ENCODE peak calls at places on chromosomes 3 and 15, in five cellular contexts. One of them, this sample, is unnamed.

GRCh38 chr3:125207949-125208568 is 4.5 kb downstream of the SLC12A8 start:
- DNase-seq in stimulated activated CD4-positive, alpha-beta T cell treated with anti-CD3 and anti-CD28 coated beads, Interleukin-2, amount 100 ng/mL, for 48 hours: no peak
- DNase-seq in HFFc6: no peak
- DNase-seq in germinal center: no peak
- DNase-seq in heart left ventricle: no peak
- DNase-seq in this sample: no peak

GRCh38 chr15:76588811-76589747 is 252.5 kb downstream of the ISL2 start:
- DNase-seq in HFFc6: no peak
- DNase-seq in stimulated activated CD4-positive, alpha-beta T cell treated with anti-CD3 and anti-CD28 coated beads, Interleukin-2, amount 100 ng/mL, for 48 hours: no peak
- DNase-seq in germinal center: no peak
- DNase-seq in heart left ventricle: no peak
- DNase-seq in this sample: no peak

GRCh38 chr3:196620228-196620627 is 19.3 kb upstream of the NRROS start:
- DNase-seq in stimulated activated CD4-positive, alpha-beta T cell treated with anti-CD3 and anti-CD28 coated beads, Interleukin-2, amount 100 ng/mL, for 48 hours: no peak
- DNase-seq in germinal center: no peak
- DNase-seq in HFFc6: no peak
- DNase-seq in heart left ventricle: no peak
- DNase-seq in this sample: peak

GRCh38 chr3:78846688-78847087 is 921.1 kb downstream of the ROBO1 start:
- DNase-seq in stimulated activated CD4-positive, alpha-beta T cell treated with anti-CD3 and anti-CD28 coated beads, Interleukin-2, amount 100 ng/mL, for 48 hours: no peak
- DNase-seq in germinal center: no peak
- DNase-seq in HFFc6: peak
- DNase-seq in heart left ventricle: no peak
- DNase-seq in this sample: no peak

GRCh38 chr15:60519218-60519617 is 40.3 kb upstream of the ICE2 start:
- DNase-seq in HFFc6: peak
- DNase-seq in stimulated activated CD4-positive, alpha-beta T cell treated with anti-CD3 and anti-CD28 coated beads, Interleukin-2, amount 100 ng/mL, for 48 hours: no peak
- DNase-seq in germinal center: no peak
- DNase-seq in heart left ventricle: no peak
- DNase-seq in this sample: no peak

GRCh38 chr3:144128117-144128892 is 156.7 kb downstream of the DIPK2A start:
- DNase-seq in germinal center: no peak
- DNase-seq in heart left ventricle: no peak
- DNase-seq in HFFc6: no peak
- DNase-seq in stimulated activated CD4-positive, alpha-beta T cell treated with anti-CD3 and anti-CD28 coated beads, Interleukin-2, amount 100 ng/mL, for 48 hours: no peak
- DNase-seq in this sample: no peak

GRCh38 chr3:64056616-64057165 is 33.4 kb upstream of the PSMD6 start:
- DNase-seq in heart left ventricle: no peak
- DNase-seq in germinal center: no peak
- DNase-seq in HFFc6: peak
- DNase-seq in stimulated activated CD4-positive, alpha-beta T cell treated with anti-CD3 and anti-CD28 coated beads, Interleukin-2, amount 100 ng/mL, for 48 hours: no peak
- DNase-seq in this sample: no peak

GRCh38 chr15:57751177-57751800 is 44.8 kb downstream of the POLR2M start:
- DNase-seq in heart left ventricle: no peak
- DNase-seq in stimulated activated CD4-positive, alpha-beta T cell treated with anti-CD3 and anti-CD28 coated beads, Interleukin-2, amount 100 ng/mL, for 48 hours: no peak
- DNase-seq in HFFc6: peak
- DNase-seq in germinal center: no peak
- DNase-seq in this sample: no peak

GRCh38 chr3:42730294-42730693 is 27.7 kb upstream of the HHATL start:
- DNase-seq in HFFc6: no peak
- DNase-seq in heart left ventricle: peak
- DNase-seq in germinal center: no peak
- DNase-seq in stimulated activated CD4-positive, alpha-beta T cell treated with anti-CD3 and anti-CD28 coated beads, Interleukin-2, amount 100 ng/mL, for 48 hours: no peak
- DNase-seq in this sample: peak

GRCh38 chr3:108401836-108402235 is 105.5 kb downstream of the HHLA2 start:
- DNase-seq in heart left ventricle: no peak
- DNase-seq in HFFc6: no peak
- DNase-seq in germinal center: no peak
- DNase-seq in stimulated activated CD4-positive, alpha-beta T cell treated with anti-CD3 and anti-CD28 coated beads, Interleukin-2, amount 100 ng/mL, for 48 hours: no peak
- DNase-seq in this sample: no peak

GRCh38 chr15:42549052-42549491 is 434 bp downstream of the HAUS2 start:
- DNase-seq in heart left ventricle: no peak
- DNase-seq in HFFc6: peak
- DNase-seq in stimulated activated CD4-positive, alpha-beta T cell treated with anti-CD3 and anti-CD28 coated beads, Interleukin-2, amount 100 ng/mL, for 48 hours: no peak
- DNase-seq in germinal center: peak
- DNase-seq in this sample: no peak

GRCh38 chr3:132926098-132926497 is 112.1 kb upstream of the TMEM108 start:
- DNase-seq in heart left ventricle: no peak
- DNase-seq in HFFc6: no peak
- DNase-seq in germinal center: no peak
- DNase-seq in stimulated activated CD4-positive, alpha-beta T cell treated with anti-CD3 and anti-CD28 coated beads, Interleukin-2, amount 100 ng/mL, for 48 hours: no peak
- DNase-seq in this sample: no peak

GRCh38 chr3:45182915-45183881 is 37.0 kb upstream of the CDCP1 start:
- DNase-seq in heart left ventricle: no peak
- DNase-seq in germinal center: no peak
- DNase-seq in HFFc6: peak
- DNase-seq in stimulated activated CD4-positive, alpha-beta T cell treated with anti-CD3 and anti-CD28 coated beads, Interleukin-2, amount 100 ng/mL, for 48 hours: no peak
- DNase-seq in this sample: no peak

GRCh38 chr3:78660958-78661357 is 1106.8 kb downstream of the ROBO1 start:
- DNase-seq in germinal center: no peak
- DNase-seq in stimulated activated CD4-positive, alpha-beta T cell treated with anti-CD3 and anti-CD28 coated beads, Interleukin-2, amount 100 ng/mL, for 48 hours: no peak
- DNase-seq in heart left ventricle: peak
- DNase-seq in HFFc6: no peak
- DNase-seq in this sample: no peak

GRCh38 chr3:38471260-38471857 is 17.7 kb downstream of the ACVR2B start:
- DNase-seq in heart left ventricle: no peak
- DNase-seq in stimulated activated CD4-positive, alpha-beta T cell treated with anti-CD3 and anti-CD28 coated beads, Interleukin-2, amount 100 ng/mL, for 48 hours: no peak
- DNase-seq in germinal center: no peak
- DNase-seq in HFFc6: no peak
- DNase-seq in this sample: no peak

GRCh38 chr15:64690578-64691296 is 84.7 kb downstream of the RBPMS2 start:
- DNase-seq in heart left ventricle: no peak
- DNase-seq in stimulated activated CD4-positive, alpha-beta T cell treated with anti-CD3 and anti-CD28 coated beads, Interleukin-2, amount 100 ng/mL, for 48 hours: no peak
- DNase-seq in HFFc6: no peak
- DNase-seq in germinal center: no peak
- DNase-seq in this sample: peak

GRCh38 chr15:92796163-92796611 is 103.9 kb upstream of the CHD2 start:
- DNase-seq in germinal center: no peak
- DNase-seq in HFFc6: no peak
- DNase-seq in heart left ventricle: no peak
- DNase-seq in stimulated activated CD4-positive, alpha-beta T cell treated with anti-CD3 and anti-CD28 coated beads, Interleukin-2, amount 100 ng/mL, for 48 hours: no peak
- DNase-seq in this sample: no peak

GRCh38 chr3:183790700-183791099 is 34.7 kb downstream of the MAP6D1 start:
- DNase-seq in HFFc6: no peak
- DNase-seq in stimulated activated CD4-positive, alpha-beta T cell treated with anti-CD3 and anti-CD28 coated beads, Interleukin-2, amount 100 ng/mL, for 48 hours: no peak
- DNase-seq in heart left ventricle: no peak
- DNase-seq in germinal center: no peak
- DNase-seq in this sample: no peak

GRCh38 chr3:128083980-128084674 is 31.9 kb downstream of the SEC61A1 start:
- DNase-seq in heart left ventricle: no peak
- DNase-seq in germinal center: no peak
- DNase-seq in stimulated activated CD4-positive, alpha-beta T cell treated with anti-CD3 and anti-CD28 coated beads, Interleukin-2, amount 100 ng/mL, for 48 hours: no peak
- DNase-seq in HFFc6: no peak
- DNase-seq in this sample: no peak

GRCh38 chr15:43440721-43441281 is 52.2 kb downstream of the TP53BP1 start:
- DNase-seq in HFFc6: peak
- DNase-seq in germinal center: no peak
- DNase-seq in stimulated activated CD4-positive, alpha-beta T cell treated with anti-CD3 and anti-CD28 coated beads, Interleukin-2, amount 100 ng/mL, for 48 hours: peak
- DNase-seq in heart left ventricle: no peak
- DNase-seq in this sample: no peak

GRCh38 chr3:56802411-56802745 is 629 bp upstream of the ARHGEF3 start:
- DNase-seq in heart left ventricle: no peak
- DNase-seq in HFFc6: no peak
- DNase-seq in stimulated activated CD4-positive, alpha-beta T cell treated with anti-CD3 and anti-CD28 coated beads, Interleukin-2, amount 100 ng/mL, for 48 hours: no peak
- DNase-seq in germinal center: no peak
- DNase-seq in this sample: no peak

GRCh38 chr3:52513281-52513680 is 18.1 kb downstream of the STAB1 start:
- DNase-seq in germinal center: no peak
- DNase-seq in stimulated activated CD4-positive, alpha-beta T cell treated with anti-CD3 and anti-CD28 coated beads, Interleukin-2, amount 100 ng/mL, for 48 hours: no peak
- DNase-seq in heart left ventricle: no peak
- DNase-seq in HFFc6: no peak
- DNase-seq in this sample: no peak

GRCh38 chr3:10248984-10249748 is 907 bp downstream of the TATDN2 start:
- DNase-seq in germinal center: peak
- DNase-seq in heart left ventricle: peak
- DNase-seq in HFFc6: no peak
- DNase-seq in stimulated activated CD4-positive, alpha-beta T cell treated with anti-CD3 and anti-CD28 coated beads, Interleukin-2, amount 100 ng/mL, for 48 hours: peak
- DNase-seq in this sample: peak

GRCh38 chr3:62876064-62876463 is 848 bp upstream of the CADPS start:
- DNase-seq in stimulated activated CD4-positive, alpha-beta T cell treated with anti-CD3 and anti-CD28 coated beads, Interleukin-2, amount 100 ng/mL, for 48 hours: no peak
- DNase-seq in germinal center: peak
- DNase-seq in heart left ventricle: peak
- DNase-seq in HFFc6: no peak
- DNase-seq in this sample: peak

GRCh38 chr3:713225-713624 is 379.6 kb upstream of the CNTN6 start:
- DNase-seq in stimulated activated CD4-positive, alpha-beta T cell treated with anti-CD3 and anti-CD28 coated beads, Interleukin-2, amount 100 ng/mL, for 48 hours: no peak
- DNase-seq in HFFc6: no peak
- DNase-seq in germinal center: no peak
- DNase-seq in heart left ventricle: no peak
- DNase-seq in this sample: no peak

GRCh38 chr3:8318002-8318649 is 183.5 kb upstream of the LMCD1 start:
- DNase-seq in stimulated activated CD4-positive, alpha-beta T cell treated with anti-CD3 and anti-CD28 coated beads, Interleukin-2, amount 100 ng/mL, for 48 hours: no peak
- DNase-seq in HFFc6: peak
- DNase-seq in germinal center: no peak
- DNase-seq in heart left ventricle: no peak
- DNase-seq in this sample: no peak

GRCh38 chr3:177642482-177643163 is 445.3 kb upstream of the TBL1XR1 start:
- DNase-seq in HFFc6: no peak
- DNase-seq in stimulated activated CD4-positive, alpha-beta T cell treated with anti-CD3 and anti-CD28 coated beads, Interleukin-2, amount 100 ng/mL, for 48 hours: no peak
- DNase-seq in germinal center: no peak
- DNase-seq in heart left ventricle: no peak
- DNase-seq in this sample: no peak

GRCh38 chr15:101128191-101128590 is 123.7 kb downstream of the CHSY1 start:
- DNase-seq in germinal center: no peak
- DNase-seq in stimulated activated CD4-positive, alpha-beta T cell treated with anti-CD3 and anti-CD28 coated beads, Interleukin-2, amount 100 ng/mL, for 48 hours: no peak
- DNase-seq in HFFc6: peak
- DNase-seq in heart left ventricle: no peak
- DNase-seq in this sample: no peak

GRCh38 chr3:136577791-136578190 is 174.4 kb downstream of the STAG1 start:
- DNase-seq in germinal center: no peak
- DNase-seq in HFFc6: no peak
- DNase-seq in heart left ventricle: no peak
- DNase-seq in stimulated activated CD4-positive, alpha-beta T cell treated with anti-CD3 and anti-CD28 coated beads, Interleukin-2, amount 100 ng/mL, for 48 hours: no peak
- DNase-seq in this sample: no peak

GRCh38 chr3:85605066-85605465 is 646.3 kb downstream of the CADM2 start:
- DNase-seq in HFFc6: no peak
- DNase-seq in stimulated activated CD4-positive, alpha-beta T cell treated with anti-CD3 and anti-CD28 coated beads, Interleukin-2, amount 100 ng/mL, for 48 hours: no peak
- DNase-seq in germinal center: no peak
- DNase-seq in heart left ventricle: no peak
- DNase-seq in this sample: no peak

GRCh38 chr3:38662544-38662943 is 13.1 kb upstream of the SCN5A start:
- DNase-seq in HFFc6: peak
- DNase-seq in stimulated activated CD4-positive, alpha-beta T cell treated with anti-CD3 and anti-CD28 coated beads, Interleukin-2, amount 100 ng/mL, for 48 hours: no peak
- DNase-seq in heart left ventricle: no peak
- DNase-seq in germinal center: no peak
- DNase-seq in this sample: no peak

GRCh38 chr3:120558784-120559227 is 37.3 kb upstream of the NDUFB4 start:
- DNase-seq in stimulated activated CD4-positive, alpha-beta T cell treated with anti-CD3 and anti-CD28 coated beads, Interleukin-2, amount 100 ng/mL, for 48 hours: peak
- DNase-seq in HFFc6: peak
- DNase-seq in germinal center: peak
- DNase-seq in heart left ventricle: peak
- DNase-seq in this sample: peak

GRCh38 chr15:40451497-40452158 is 10.9 kb downstream of the BAHD1 start:
- DNase-seq in heart left ventricle: no peak
- DNase-seq in stimulated activated CD4-positive, alpha-beta T cell treated with anti-CD3 and anti-CD28 coated beads, Interleukin-2, amount 100 ng/mL, for 48 hours: no peak
- DNase-seq in HFFc6: no peak
- DNase-seq in germinal center: no peak
- DNase-seq in this sample: no peak

This sample was measured in left ventricle myocardium superior.